ENCODE peak calls at places on chromosomes 4 and X, in six cellular contexts. W is activated T-helper 1 cell treated with Interleukin-2 at 50 U/mL for 16 hours; A is activated T-cell treated with anti-CD3 and anti-CD28 coated beads, Interleukin-2, amount 50 U/mL, for 1 hour; X is Peyer's patch; B is K562; G is 8988T. Q is an unnamed sample.

GRCh38 chr4:98664959-98665358 is 6.5 kb upstream of the TSPAN5 start:
- DNase-seq in W (no peak), A (no peak), X (no peak), B (no peak), G (no peak), Q (no peak)

GRCh38 chr4:21775703-21776102 is 172.9 kb downstream of the KCNIP4 start:
- DNase-seq in W (no peak), A (no peak), X (no peak), B (no peak), G (no peak), Q (no peak)

GRCh38 chrX:132622130-132622529 is 133.3 kb upstream of the MBNL3 start:
- DNase-seq in W (no peak), A (no peak), X (no peak), B (peak), G (no peak), Q (no peak)

GRCh38 chr4:9987749-9988346 is 33.4 kb downstream of the SLC2A9 start:
- DNase-seq in W (no peak), A (no peak), X (no peak), B (no peak), G (no peak), Q (no peak)

GRCh38 chr4:184952522-184952921 is 65.8 kb upstream of the HELT start:
- DNase-seq in W (no peak), A (no peak), X (no peak), B (no peak), G (no peak), Q (no peak)

GRCh38 chrX:65643046-65643785 is 24.2 kb upstream of the MSN start:
- DNase-seq in W (no peak), A (no peak), X (no peak), B (no peak), G (no peak), Q (no peak)

GRCh38 chr4:89575840-89576239 is 261.1 kb downstream of the SNCA start:
- DNase-seq in W (no peak), A (no peak), X (no peak), B (no peak), G (no peak), Q (no peak)

GRCh38 chrX:19863237-19864223 is 23.9 kb downstream of the SH3KBP1 start:
- DNase-seq in W (no peak), A (no peak), X (peak), B (no peak), G (no peak), Q (no peak)

GRCh38 chr4:125497861-125498260 is 183.1 kb downstream of the FAT4 start:
- DNase-seq in W (no peak), A (no peak), X (no peak), B (no peak), G (no peak), Q (no peak)

GRCh38 chr4:175509320-175509719 is 302.7 kb downstream of the GPM6A start:
- DNase-seq in W (no peak), A (no peak), X (no peak), B (no peak), G (no peak), Q (no peak)

GRCh38 chr4:94228488-94229216 is 21.0 kb downstream of the SMARCAD1 start:
- DNase-seq in W (no peak), A (no peak), X (no peak), B (no peak), G (no peak), Q (no peak)

GRCh38 chr4:112361181-112361791 is 64.1 kb downstream of the ALPK1 start:
- DNase-seq in W (no peak), A (no peak), X (no peak), B (no peak), G (no peak), Q (no peak)

GRCh38 chrX:85928606-85929005 is 118.8 kb downstream of the CHM start:
- DNase-seq in W (no peak), A (no peak), X (no peak), B (no peak), G (no peak), Q (no peak)

GRCh38 chrX:1464282-1465131 is 11.8 kb upstream of the ASMTL start:
- DNase-seq in W (no peak), A (peak), X (peak), B (no peak), G (no peak), Q (no peak)

GRCh38 chr4:3877236-3877635 is 111.1 kb downstream of the ADRA2C start:
- DNase-seq in W (no peak), A (no peak), X (no peak), B (no peak), G (no peak), Q (no peak)

GRCh38 chr4:38940476-38940875 is 72.9 kb downstream of the FAM114A1 start:
- DNase-seq in W (no peak), A (no peak), X (no peak), B (no peak), G (no peak), Q (no peak)

GRCh38 chr4:106297636-106298035 is 18.4 kb downstream of the TBCK start:
- DNase-seq in W (no peak), A (no peak), X (no peak), B (no peak), G (no peak), Q (no peak)

GRCh38 chr4:38674206-38675144 is 10.5 kb downstream of the KLF3 start:
- DNase-seq in W (no peak), A (no peak), X (no peak), B (no peak), G (no peak), Q (no peak)